ENCODE peak calls at places on chromosomes 12 and 14, in nine cellular contexts. O is testis, L is PC-3, R is heart left ventricle, X is GOT3, G is C1 segment of cervical spinal cord, J is nucleus accumbens, H is ovary, V is pulmonary artery endothelial cell. C is an unnamed sample.

GRCh38 chr12:12562016-12562483 is 613 bp downstream of the DUSP16 start:
- DNase-seq in O (no peak), L (peak), R (peak), X (no peak), G (peak), J (peak), H (peak), V (no peak), C (no peak)

GRCh38 chr12:98492580-98493140 is 22.7 kb upstream of the TMPO start:
- DNase-seq in O (no peak), L (no peak), R (no peak), X (no peak), G (no peak), J (no peak), H (no peak), V (no peak), C (no peak)

GRCh38 chr14:69354383-69355154 is 43.5 kb downstream of the ERH start:
- DNase-seq in O (no peak), L (no peak), R (no peak), X (no peak), G (no peak), J (peak), H (no peak), V (no peak), C (no peak)

GRCh38 chr14:21768116-21768874 is 94.7 kb upstream of the OR4E1 start:
- DNase-seq in O (no peak), L (peak), R (no peak), X (no peak), G (no peak), J (no peak), H (no peak), V (no peak), C (no peak)

GRCh38 chr12:92218394-92219077 is 72.9 kb upstream of the BTG1 start:
- DNase-seq in O (no peak), L (no peak), R (no peak), X (no peak), G (no peak), J (no peak), H (no peak), V (no peak), C (no peak)

GRCh38 chr14:32693114-32693513 is 245.6 kb upstream of the NPAS3 start:
- DNase-seq in O (no peak), L (peak), R (no peak), X (no peak), G (no peak), J (no peak), H (no peak), V (no peak), C (no peak)

GRCh38 chr12:462936-463705 is 3.4 kb downstream of the B4GALNT3 start:
- DNase-seq in O (no peak), L (peak), R (no peak), X (no peak), G (no peak), J (no peak), H (no peak), V (no peak), C (no peak)

GRCh38 chr12:27083861-27084271 is 1.5 kb upstream of the C12orf71 start:
- DNase-seq in O (no peak), L (no peak), R (no peak), X (no peak), G (no peak), J (no peak), H (no peak), V (no peak), C (no peak)

GRCh38 chr14:61470261-61470953 is 149.0 kb downstream of the PRKCH start:
- DNase-seq in O (no peak), L (peak), R (peak), X (no peak), G (no peak), J (no peak), H (no peak), V (peak), C (no peak)

GRCh38 chr14:77157716-77158115 is 16.1 kb upstream of the ZDHHC22 start:
- DNase-seq in O (no peak), L (no peak), R (no peak), X (no peak), G (no peak), J (no peak), H (no peak), V (no peak), C (no peak)

GRCh38 chr12:51482808-51483532 is 58.3 kb downstream of the SLC4A8 start:
- DNase-seq in O (no peak), L (no peak), R (no peak), X (no peak), G (no peak), J (no peak), H (no peak), V (no peak), C (no peak)

GRCh38 chr12:2284857-2285256 is 232.1 kb downstream of the CACNA1C start:
- DNase-seq in O (peak), L (peak), R (peak), X (peak), G (peak), J (peak), H (peak), V (no peak), C (no peak)

GRCh38 chr12:121530600-121531355 is 50.0 kb downstream of the KDM2B start:
- DNase-seq in O (peak), L (peak), R (peak), X (no peak), G (no peak), J (no peak), H (peak), V (peak), C (no peak)

GRCh38 chr14:63186453-63186852 is 17.8 kb upstream of the RHOJ start:
- DNase-seq in O (no peak), L (peak), R (no peak), X (no peak), G (no peak), J (no peak), H (no peak), V (no peak), C (no peak)

GRCh38 chr14:75322746-75323145 is 44.1 kb downstream of the FOS start:
- DNase-seq in O (no peak), L (no peak), R (no peak), X (no peak), G (no peak), J (no peak), H (no peak), V (no peak), C (no peak)

GRCh38 chr14:90487462-90487861 is 90.6 kb downstream of the CALM1 start:
- DNase-seq in O (no peak), L (no peak), R (no peak), X (no peak), G (no peak), J (no peak), H (no peak), V (no peak), C (no peak)

GRCh38 chr12:9948606-9949286 is 16.6 kb upstream of the CLEC2A start:
- DNase-seq in O (no peak), L (no peak), R (no peak), X (no peak), G (no peak), J (no peak), H (no peak), V (no peak), C (no peak)

GRCh38 chr12:66275040-66275439 is 27.3 kb upstream of the HELB start:
- DNase-seq in O (no peak), L (no peak), R (no peak), X (no peak), G (no peak), J (no peak), H (no peak), V (no peak), C (no peak)

GRCh38 chr12:118055144-118055557 is 5.8 kb downstream of the WSB2 start:
- DNase-seq in O (peak), L (peak), R (no peak), X (no peak), G (no peak), J (no peak), H (no peak), V (peak), C (no peak)

GRCh38 chr12:3222935-3223334 is 145.8 kb downstream of the TSPAN9 start:
- DNase-seq in O (no peak), L (no peak), R (no peak), X (no peak), G (no peak), J (no peak), H (no peak), V (no peak), C (no peak)

GRCh38 chr12:3187846-3188755 is 110.9 kb downstream of the TSPAN9 start:
- DNase-seq in O (no peak), L (no peak), R (no peak), X (no peak), G (no peak), J (no peak), H (no peak), V (no peak), C (no peak)

GRCh38 chr14:75274899-75275569 is 3.6 kb upstream of the FOS start:
- DNase-seq in O (peak), L (no peak), R (peak), X (no peak), G (peak), J (peak), H (no peak), V (no peak), C (no peak)

GRCh38 chr12:129727100-129727499 is 176.7 kb downstream of the TMEM132D start:
- DNase-seq in O (no peak), L (no peak), R (no peak), X (no peak), G (no peak), J (no peak), H (no peak), V (no peak), C (no peak)

GRCh38 chr14:31692376-31692781 is 131.2 kb downstream of the NUBPL start:
- DNase-seq in O (no peak), L (no peak), R (no peak), X (no peak), G (no peak), J (no peak), H (no peak), V (no peak), C (no peak)

GRCh38 chr12:132329036-132329738 is at the start of gene GALNT9:
- DNase-seq in O (peak), L (no peak), R (no peak), X (no peak), G (no peak), J (no peak), H (no peak), V (no peak), C (no peak)

GRCh38 chr14:99565383-99565782 is 38.6 kb downstream of the CCDC85C start:
- DNase-seq in O (no peak), L (peak), R (no peak), X (no peak), G (no peak), J (no peak), H (no peak), V (no peak), C (no peak)

C was measured in cerebellar nuclear complex.